ENCODE peak calls at places on chromosomes 2 and 18, in eight cellular contexts. One of them, this sample, is unnamed.

GRCh38 chr2:191746306-191746705 is 68.4 kb downstream of the NABP1 start:
- DNase-seq in body of pancreas: no peak
- DNase-seq in NB4: no peak
- DNase-seq in A549: no peak
- DNase-seq in spleen: no peak
- DNase-seq in transverse colon: no peak
- DNase-seq in IMR-90: no peak
- DNase-seq in ovary: no peak
- DNase-seq in this sample: no peak

GRCh38 chr2:28753043-28753683 is 1.5 kb downstream of the PPP1CB start:
- DNase-seq in IMR-90: peak; percentile 81
- DNase-seq in spleen: peak; percentile 79
- DNase-seq in transverse colon: peak; percentile 82
- DNase-seq in A549: peak; percentile 69
- DNase-seq in NB4: peak; percentile 68
- DNase-seq in ovary: peak; percentile 81
- DNase-seq in body of pancreas: peak; percentile 80
- DNase-seq in this sample: no peak

GRCh38 chr2:106797494-106797893 is 88.5 kb downstream of the ST6GAL2 start:
- DNase-seq in IMR-90: no peak
- DNase-seq in NB4: no peak
- DNase-seq in spleen: no peak
- DNase-seq in transverse colon: no peak
- DNase-seq in A549: no peak
- DNase-seq in body of pancreas: no peak
- DNase-seq in ovary: no peak
- DNase-seq in this sample: no peak

GRCh38 chr18:58105908-58106673 is 62.1 kb downstream of the NEDD4L start:
- DNase-seq in IMR-90: peak; percentile 26
- DNase-seq in A549: no peak
- DNase-seq in body of pancreas: no peak
- DNase-seq in ovary: no peak
- DNase-seq in spleen: no peak
- DNase-seq in transverse colon: no peak
- DNase-seq in NB4: no peak
- DNase-seq in this sample: no peak

GRCh38 chr2:160352492-160352891 is 141.1 kb downstream of the RBMS1 start:
- DNase-seq in spleen: no peak
- DNase-seq in NB4: peak; percentile 17
- DNase-seq in ovary: no peak
- DNase-seq in body of pancreas: no peak
- DNase-seq in transverse colon: no peak
- DNase-seq in IMR-90: peak; percentile 71
- DNase-seq in A549: peak; percentile 24
- DNase-seq in this sample: no peak

GRCh38 chr2:19362652-19363473 is 4.4 kb upstream of the OSR1 start:
- DNase-seq in NB4: peak; percentile 76
- DNase-seq in IMR-90: peak; percentile 86
- DNase-seq in spleen: peak; percentile 86
- DNase-seq in body of pancreas: peak; percentile 79
- DNase-seq in ovary: peak; percentile 86
- DNase-seq in A549: peak; percentile 87
- DNase-seq in transverse colon: peak; percentile 84
- DNase-seq in this sample: peak; percentile 93

GRCh38 chr2:102350118-102350793 is 5.3 kb upstream of the IL18R1 start:
- DNase-seq in NB4: peak; percentile 43
- DNase-seq in A549: no peak
- DNase-seq in IMR-90: no peak
- DNase-seq in ovary: no peak
- DNase-seq in body of pancreas: no peak
- DNase-seq in spleen: no peak
- DNase-seq in transverse colon: no peak
- DNase-seq in this sample: no peak

GRCh38 chr2:223626713-223627112 is 24.6 kb upstream of the SCG2 start:
- DNase-seq in NB4: no peak
- DNase-seq in A549: no peak
- DNase-seq in transverse colon: no peak
- DNase-seq in body of pancreas: no peak
- DNase-seq in ovary: no peak
- DNase-seq in spleen: no peak
- DNase-seq in IMR-90: peak; percentile 75
- DNase-seq in this sample: no peak

GRCh38 chr2:165693838-165694237 is 100.2 kb downstream of the GALNT3 start:
- DNase-seq in A549: no peak
- DNase-seq in transverse colon: no peak
- DNase-seq in spleen: no peak
- DNase-seq in ovary: no peak
- DNase-seq in body of pancreas: no peak
- DNase-seq in IMR-90: no peak
- DNase-seq in NB4: no peak
- DNase-seq in this sample: no peak

GRCh38 chr2:165687376-165687775 is 106.7 kb downstream of the GALNT3 start:
- DNase-seq in IMR-90: no peak
- DNase-seq in body of pancreas: no peak
- DNase-seq in transverse colon: no peak
- DNase-seq in NB4: no peak
- DNase-seq in A549: no peak
- DNase-seq in ovary: no peak
- DNase-seq in spleen: no peak
- DNase-seq in this sample: no peak

DNA sequence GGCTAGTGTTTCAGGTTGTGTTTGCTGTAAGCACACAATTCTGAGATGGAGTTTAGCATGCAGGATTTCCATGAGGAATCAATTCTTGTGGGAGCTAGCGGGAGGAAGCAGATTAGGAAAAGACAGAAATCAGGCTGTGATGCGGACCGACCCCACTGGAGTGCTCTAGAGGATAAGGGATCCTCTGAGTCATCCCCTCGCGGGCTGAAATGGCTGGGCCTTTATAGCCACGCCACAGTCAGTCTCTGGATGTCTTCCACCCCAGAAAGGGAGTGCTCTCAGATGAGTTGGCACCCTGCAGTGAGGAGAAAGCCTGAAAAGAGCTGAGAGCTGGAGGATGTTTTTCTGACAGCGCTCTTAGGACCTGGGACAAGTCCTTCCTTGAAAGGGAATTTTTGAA is 102.4 kb downstream of the GALNT3 start:
- DNase-seq in transverse colon: no peak
- DNase-seq in body of pancreas: no peak
- DNase-seq in IMR-90: peak; percentile 31
- DNase-seq in NB4: no peak
- DNase-seq in A549: no peak
- DNase-seq in spleen: no peak
- DNase-seq in ovary: peak; percentile 36
- DNase-seq in this sample: no peak
- TF ChIP-seq CTCF in transverse colon: no peak
- TF ChIP-seq CTCF in body of pancreas: no peak
- TF ChIP-seq CTCF in IMR-90: peak; percentile 16
- TF ChIP-seq CTCF in NB4: no peak
- TF ChIP-seq CTCF in A549: no peak
- TF ChIP-seq CTCF in spleen: no peak
- TF ChIP-seq CTCF in ovary: no peak
- TF ChIP-seq CTCF in this sample: no peak

GRCh38 chr18:9100796-9101195 is 1.7 kb upstream of the NDUFV2 start:
- DNase-seq in NB4: no peak
- DNase-seq in body of pancreas: no peak
- DNase-seq in ovary: no peak
- DNase-seq in transverse colon: no peak
- DNase-seq in spleen: no peak
- DNase-seq in IMR-90: no peak
- DNase-seq in A549: no peak
- DNase-seq in this sample: no peak

GRCh38 chr18:9101730-9102390 is 639 bp upstream of the NDUFV2 start:
- DNase-seq in spleen: no peak
- DNase-seq in NB4: peak; percentile 69
- DNase-seq in ovary: no peak
- DNase-seq in transverse colon: no peak
- DNase-seq in body of pancreas: peak; percentile 33
- DNase-seq in A549: peak; percentile 29
- DNase-seq in IMR-90: peak; percentile 86
- DNase-seq in this sample: no peak

GRCh38 chr18:9103488-9103887 is 989 bp downstream of the NDUFV2 start:
- DNase-seq in spleen: no peak
- DNase-seq in ovary: no peak
- DNase-seq in IMR-90: peak; percentile 49
- DNase-seq in A549: no peak
- DNase-seq in transverse colon: no peak
- DNase-seq in body of pancreas: no peak
- DNase-seq in NB4: peak; percentile 21
- DNase-seq in this sample: no peak

GRCh38 chr18:9104244-9104901 is 1.9 kb downstream of the NDUFV2 start:
- DNase-seq in A549: no peak
- DNase-seq in NB4: no peak
- DNase-seq in ovary: no peak
- DNase-seq in body of pancreas: no peak
- DNase-seq in transverse colon: no peak
- DNase-seq in IMR-90: no peak
- DNase-seq in spleen: no peak
- DNase-seq in this sample: no peak

DNA sequence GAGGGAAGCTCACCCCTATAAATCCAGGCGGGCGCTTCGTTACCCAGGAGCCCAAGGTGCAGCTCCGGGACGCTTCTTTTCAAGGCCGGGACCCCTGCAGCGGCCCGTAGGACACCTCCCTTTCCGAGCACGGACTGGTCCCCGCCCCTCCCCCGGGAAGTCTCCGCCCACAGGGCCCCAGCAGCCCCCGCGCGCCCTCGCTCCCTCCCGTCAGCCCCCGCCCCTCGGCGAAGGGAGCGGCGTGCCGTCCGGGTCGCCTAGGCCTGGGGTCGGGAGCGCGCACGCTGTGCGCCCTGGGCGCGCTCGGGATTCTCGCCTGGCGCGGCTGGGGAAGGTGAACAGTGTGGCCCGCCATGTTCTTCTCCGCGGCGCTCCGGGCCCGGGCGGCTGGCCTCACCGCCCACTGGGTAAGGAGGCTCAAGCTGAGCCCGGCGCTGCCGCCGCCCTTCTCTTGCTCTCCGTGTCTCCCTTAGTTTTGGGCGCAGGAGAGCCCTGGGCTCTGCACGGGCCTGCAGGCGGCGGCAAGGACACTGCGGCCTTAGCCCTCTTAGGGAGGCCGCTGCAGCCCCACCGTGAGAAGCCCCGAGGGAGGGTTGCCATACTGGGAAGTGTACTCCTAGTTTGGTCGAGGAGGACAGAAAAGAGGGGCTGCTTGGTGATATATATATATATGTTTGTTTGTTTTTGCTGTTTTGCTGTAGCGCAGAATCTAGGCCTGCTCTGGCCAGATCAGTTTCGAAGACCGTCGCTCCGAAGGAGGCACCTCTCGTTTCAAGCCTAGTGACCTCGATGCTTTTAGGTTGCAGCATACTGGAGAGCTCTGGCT is at the start of gene NDUFV2:
- DNase-seq in body of pancreas: peak; percentile 95
- DNase-seq in ovary: peak; percentile 96
- DNase-seq in IMR-90: peak; percentile 93
- DNase-seq in transverse colon: peak; percentile 98
- DNase-seq in NB4: peak; percentile 98
- DNase-seq in spleen: peak; percentile 100
- DNase-seq in A549: peak; percentile 76
- DNase-seq in this sample: peak; percentile 98
- TF ChIP-seq POLR2A in body of pancreas: peak; percentile 84
- TF ChIP-seq POLR2A in ovary: peak; percentile 83
- TF ChIP-seq POLR2A in IMR-90: peak; percentile 72
- TF ChIP-seq POLR2A in transverse colon: peak; percentile 95
- TF ChIP-seq POLR2A in NB4: peak; percentile 62
- TF ChIP-seq POLR2A in spleen: peak; percentile 62
- TF ChIP-seq POLR2A in A549: peak; percentile 49
- TF ChIP-seq POLR2A in this sample: peak; percentile 80

GRCh38 chr2:40445467-40445866 is 6.4 kb downstream of the SLC8A1 start:
- DNase-seq in NB4: no peak
- DNase-seq in A549: no peak
- DNase-seq in ovary: no peak
- DNase-seq in transverse colon: no peak
- DNase-seq in spleen: no peak
- DNase-seq in IMR-90: peak; percentile 53
- DNase-seq in body of pancreas: no peak
- DNase-seq in this sample: no peak

GRCh38 chr2:40455661-40456060 is 3.8 kb upstream of the SLC8A1 start:
- DNase-seq in transverse colon: peak; percentile 18
- DNase-seq in A549: no peak
- DNase-seq in ovary: no peak
- DNase-seq in spleen: no peak
- DNase-seq in body of pancreas: no peak
- DNase-seq in NB4: peak; percentile 73
- DNase-seq in IMR-90: peak; percentile 32
- DNase-seq in this sample: no peak

GRCh38 chr2:40448476-40449079 is 3.3 kb downstream of the SLC8A1 start:
- DNase-seq in ovary: no peak
- DNase-seq in transverse colon: no peak
- DNase-seq in NB4: peak; percentile 53
- DNase-seq in body of pancreas: no peak
- DNase-seq in spleen: no peak
- DNase-seq in IMR-90: peak; percentile 52
- DNase-seq in A549: peak; percentile 20
- DNase-seq in this sample: no peak

GRCh38 chr2:40451926-40452605 is at the start of gene SLC8A1:
- DNase-seq in ovary: peak; percentile 27
- DNase-seq in IMR-90: peak; percentile 49
- DNase-seq in spleen: peak; percentile 85
- DNase-seq in A549: peak; percentile 31
- DNase-seq in transverse colon: no peak
- DNase-seq in NB4: peak; percentile 46
- DNase-seq in body of pancreas: no peak
- DNase-seq in this sample: no peak

DNA sequence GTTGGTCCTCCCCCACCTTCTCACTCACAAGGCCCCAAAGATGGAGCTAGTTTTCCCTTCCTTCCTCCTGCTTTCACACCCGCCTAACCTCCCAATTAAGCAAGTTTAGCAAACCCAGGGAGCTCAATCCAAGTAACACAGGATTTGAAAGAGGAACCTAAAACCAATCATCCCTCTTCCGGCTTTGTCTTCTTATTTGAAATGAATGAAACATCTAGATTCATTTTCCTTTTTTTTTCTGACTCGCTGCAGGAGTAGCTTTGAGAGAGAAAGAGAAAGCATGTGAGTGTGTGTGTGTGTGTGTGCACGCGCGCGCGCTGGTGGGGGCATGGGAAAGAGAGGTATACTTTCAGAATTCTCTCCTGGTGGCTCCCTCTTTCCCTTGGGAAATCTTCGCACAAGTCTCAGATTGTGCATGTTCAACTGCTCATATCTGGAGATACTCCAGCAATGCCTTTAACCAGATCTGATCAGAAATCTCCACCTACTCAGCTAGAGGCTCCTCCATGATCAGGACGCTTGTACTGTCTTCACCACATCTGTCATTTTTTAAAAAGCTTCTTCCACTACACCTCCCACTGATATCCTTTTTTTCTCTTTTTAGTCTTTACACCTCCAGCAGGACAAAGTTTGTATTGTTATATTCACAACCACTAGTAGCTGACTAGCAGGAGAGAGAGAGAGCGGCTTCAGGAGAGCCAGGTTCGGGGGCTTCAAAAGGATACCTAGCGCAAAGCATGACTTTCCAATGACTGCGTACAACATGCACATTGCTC is 1.6 kb downstream of the SLC8A1 start:
- DNase-seq in spleen: no peak
- DNase-seq in NB4: peak; percentile 54
- DNase-seq in transverse colon: no peak
- DNase-seq in ovary: no peak
- DNase-seq in A549: no peak
- DNase-seq in IMR-90: peak; percentile 60
- DNase-seq in body of pancreas: no peak
- DNase-seq in this sample: no peak
- TF ChIP-seq CTCF in spleen: no peak
- TF ChIP-seq CTCF in NB4: no peak
- TF ChIP-seq CTCF in transverse colon: no peak
- TF ChIP-seq CTCF in ovary: no peak
- TF ChIP-seq CTCF in A549: no peak
- TF ChIP-seq CTCF in IMR-90: peak; percentile 13
- TF ChIP-seq CTCF in body of pancreas: no peak
- TF ChIP-seq CTCF in this sample: no peak

GRCh38 chr18:8703781-8704301 is 1.5 kb upstream of the MTCL1 start:
- DNase-seq in spleen: peak; percentile 77
- DNase-seq in IMR-90: no peak
- DNase-seq in A549: no peak
- DNase-seq in NB4: no peak
- DNase-seq in transverse colon: no peak
- DNase-seq in ovary: no peak
- DNase-seq in body of pancreas: peak; percentile 39
- DNase-seq in this sample: no peak

GRCh38 chr18:8705280-8705940 is at the start of gene MTCL1:
- DNase-seq in NB4: peak; percentile 60
- DNase-seq in A549: peak; percentile 73
- DNase-seq in transverse colon: no peak
- DNase-seq in ovary: peak; percentile 32
- DNase-seq in IMR-90: no peak
- DNase-seq in body of pancreas: peak; percentile 41
- DNase-seq in spleen: peak; percentile 87
- DNase-seq in this sample: peak; percentile 42

GRCh38 chr18:8703181-8703638 is 2.1 kb upstream of the MTCL1 start:
- DNase-seq in ovary: no peak
- DNase-seq in A549: no peak
- DNase-seq in body of pancreas: no peak
- DNase-seq in NB4: peak; percentile 22
- DNase-seq in IMR-90: no peak
- DNase-seq in transverse colon: no peak
- DNase-seq in spleen: no peak
- DNase-seq in this sample: no peak

GRCh38 chr18:8705941-8706544 is 687 bp downstream of the MTCL1 start:
- DNase-seq in NB4: no peak
- DNase-seq in IMR-90: no peak
- DNase-seq in ovary: no peak
- DNase-seq in body of pancreas: peak; percentile 27
- DNase-seq in A549: no peak
- DNase-seq in spleen: peak; percentile 85
- DNase-seq in transverse colon: no peak
- DNase-seq in this sample: peak; percentile 62

GRCh38 chr18:8704361-8705279 is 736 bp upstream of the MTCL1 start:
- DNase-seq in IMR-90: peak; percentile 88
- DNase-seq in NB4: peak; percentile 87
- DNase-seq in body of pancreas: peak; percentile 90
- DNase-seq in ovary: peak; percentile 87
- DNase-seq in spleen: peak; percentile 96
- DNase-seq in transverse colon: peak; percentile 89
- DNase-seq in A549: peak; percentile 84
- DNase-seq in this sample: peak; percentile 95
- TF ChIP-seq POLR2A in IMR-90: peak; percentile 36
- TF ChIP-seq POLR2A in NB4: peak; percentile 44
- TF ChIP-seq POLR2A in body of pancreas: peak; percentile 72
- TF ChIP-seq POLR2A in ovary: peak; percentile 36
- TF ChIP-seq POLR2A in spleen: no peak
- TF ChIP-seq POLR2A in transverse colon: peak; percentile 36
- TF ChIP-seq POLR2A in A549: peak; percentile 58
- TF ChIP-seq POLR2A in this sample: peak; percentile 77